ENCODE peak calls at places on chromosome 11, in four cellular contexts. K is HepG2, A is K562, U is GM12878. B is an unnamed sample.

GRCh38 chr11:69563946-69564780 is 76.8 kb upstream of the CCND1 start:
- DNase-seq in K (peak; percentile 22), A (no peak), U (no peak), B (no peak)

GRCh38 chr11:134592391-134592990 is 180.4 kb upstream of the B3GAT1 start:
- DNase-seq in K (peak; percentile 15), A (peak; percentile 40), U (no peak), B (peak; percentile 88)

GRCh38 chr11:131609317-131609716 is 238.9 kb downstream of the NTM start:
- DNase-seq in K (no peak), A (no peak), U (no peak), B (no peak)

GRCh38 chr11:111976614-111977140 is 39.5 kb downstream of the DIXDC1 start:
- DNase-seq in K (no peak), A (no peak), U (no peak), B (peak; percentile 78)

GRCh38 chr11:57387284-57388030 is 3.0 kb downstream of the PRG2 start:
- DNase-seq in K (no peak), A (no peak), U (no peak), B (no peak)

GRCh38 chr11:47052576-47052975 is 116.0 kb downstream of the CSTPP1 start:
- DNase-seq in K (no peak), A (no peak), U (no peak), B (no peak)

GRCh38 chr11:67698247-67698646 is 23.8 kb upstream of the ALDH3B2 start:
- DNase-seq in K (peak; percentile 49), A (peak; percentile 30), U (no peak), B (peak; percentile 54)

GRCh38 chr11:61855939-61856730 is 28.0 kb downstream of the FADS2 start:
- DNase-seq in K (no peak), A (no peak), U (no peak), B (no peak)

GRCh38 chr11:130648601-130649000 is 200.2 kb downstream of the ADAMTS15 start:
- DNase-seq in K (no peak), A (no peak), U (no peak), B (no peak)

GRCh38 chr11:62143727-62144126 is 19.9 kb downstream of the INCENP start:
- DNase-seq in K (no peak), A (no peak), U (no peak), B (no peak)

GRCh38 chr11:82315093-82315492 is 418.6 kb downstream of the FAM181B start:
- DNase-seq in K (peak; percentile 23), A (no peak), U (no peak), B (peak; percentile 81)

GRCh38 chr11:102610198-102610597 is 14.9 kb downstream of the MMP20 start:
- DNase-seq in K (no peak), A (no peak), U (no peak), B (no peak)

GRCh38 chr11:30560345-30561106 is 25.6 kb downstream of the MPPED2 start:
- DNase-seq in K (no peak), A (no peak), U (no peak), B (peak; percentile 78)

GRCh38 chr11:112294688-112295340 is 34.2 kb upstream of the PLET1 start:
- DNase-seq in K (no peak), A (no peak), U (no peak), B (no peak)

GRCh38 chr11:116691779-116692178 is 81.0 kb downstream of the BUD13 start:
- DNase-seq in K (peak; percentile 31), A (peak; percentile 84), U (no peak), B (peak; percentile 86)

GRCh38 chr11:104060820-104061219 is 24.4 kb downstream of the DDI1 start:
- DNase-seq in K (no peak), A (no peak), U (no peak), B (no peak)

GRCh38 chr11:100835854-100836253 is 148.8 kb downstream of the ARHGAP42 start:
- DNase-seq in K (no peak), A (no peak), U (no peak), B (no peak)

GRCh38 chr11:108732395-108732794 is 67.5 kb downstream of the DDX10 start:
- DNase-seq in K (no peak), A (no peak), U (no peak), B (peak; percentile 8)

GRCh38 chr11:2566223-2567025 is 121.6 kb downstream of the KCNQ1 start:
- DNase-seq in K (no peak), A (no peak), U (no peak), B (no peak)

GRCh38 chr11:2358754-2359444 is 18.2 kb upstream of the CD81 start:
- DNase-seq in K (no peak), A (no peak), U (no peak), B (no peak)

GRCh38 chr11:60864856-60865513 is 2.4 kb upstream of the ZP1 start:
- DNase-seq in K (no peak), A (no peak), U (no peak), B (no peak)

GRCh38 chr11:128931066-128931465 is 11.6 kb downstream of the TP53AIP1 start:
- DNase-seq in K (no peak), A (no peak), U (no peak), B (no peak)

GRCh38 chr11:100936781-100937180 is 192.8 kb downstream of the PGR start:
- DNase-seq in K (no peak), A (no peak), U (no peak), B (no peak)

GRCh38 chr11:71542856-71543743 is 5.1 kb upstream of the KRTAP5-9 start:
- DNase-seq in K (no peak), A (no peak), U (peak; percentile 17), B (no peak)

GRCh38 chr11:2132874-2133480 is 6.2 kb downstream of the IGF2 start:
- DNase-seq in K (no peak), A (no peak), U (no peak), B (no peak)

GRCh38 chr11:75959540-75959939 is 144.5 kb downstream of the UVRAG start:
- DNase-seq in K (no peak), A (no peak), U (no peak), B (no peak)

DNA sequence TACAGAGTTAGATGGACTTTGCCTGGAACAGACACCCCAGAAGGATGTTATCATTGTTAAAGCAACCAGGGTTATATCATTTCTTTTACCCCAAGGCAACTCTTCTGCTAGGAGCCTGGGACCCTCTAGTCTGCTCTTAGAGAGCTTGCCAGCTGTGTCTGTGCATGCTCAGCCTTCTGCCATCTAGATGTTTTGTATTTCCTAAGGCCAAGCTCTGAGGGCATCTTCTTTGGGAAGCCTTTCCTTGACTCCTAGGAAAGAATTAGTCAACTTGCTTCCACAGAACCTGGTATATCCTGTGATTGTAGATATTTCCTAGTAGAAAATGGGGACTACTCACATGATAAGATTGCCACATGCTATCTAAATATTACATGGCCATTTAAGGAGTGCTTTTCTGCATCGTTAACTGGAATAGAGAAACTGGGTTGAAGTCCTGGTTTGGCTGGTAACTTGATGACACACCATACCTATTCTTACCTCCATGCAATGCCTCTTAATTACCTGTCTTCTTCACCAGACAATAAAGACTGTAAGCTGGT is 87.6 kb downstream of the STIM1 start:
- DNase-seq in K (peak; percentile 38), A (no peak), U (no peak), B (no peak)
- TF ChIP-seq JUNB in K (no peak), A (no peak), U (no peak), B (no peak)

DNA sequence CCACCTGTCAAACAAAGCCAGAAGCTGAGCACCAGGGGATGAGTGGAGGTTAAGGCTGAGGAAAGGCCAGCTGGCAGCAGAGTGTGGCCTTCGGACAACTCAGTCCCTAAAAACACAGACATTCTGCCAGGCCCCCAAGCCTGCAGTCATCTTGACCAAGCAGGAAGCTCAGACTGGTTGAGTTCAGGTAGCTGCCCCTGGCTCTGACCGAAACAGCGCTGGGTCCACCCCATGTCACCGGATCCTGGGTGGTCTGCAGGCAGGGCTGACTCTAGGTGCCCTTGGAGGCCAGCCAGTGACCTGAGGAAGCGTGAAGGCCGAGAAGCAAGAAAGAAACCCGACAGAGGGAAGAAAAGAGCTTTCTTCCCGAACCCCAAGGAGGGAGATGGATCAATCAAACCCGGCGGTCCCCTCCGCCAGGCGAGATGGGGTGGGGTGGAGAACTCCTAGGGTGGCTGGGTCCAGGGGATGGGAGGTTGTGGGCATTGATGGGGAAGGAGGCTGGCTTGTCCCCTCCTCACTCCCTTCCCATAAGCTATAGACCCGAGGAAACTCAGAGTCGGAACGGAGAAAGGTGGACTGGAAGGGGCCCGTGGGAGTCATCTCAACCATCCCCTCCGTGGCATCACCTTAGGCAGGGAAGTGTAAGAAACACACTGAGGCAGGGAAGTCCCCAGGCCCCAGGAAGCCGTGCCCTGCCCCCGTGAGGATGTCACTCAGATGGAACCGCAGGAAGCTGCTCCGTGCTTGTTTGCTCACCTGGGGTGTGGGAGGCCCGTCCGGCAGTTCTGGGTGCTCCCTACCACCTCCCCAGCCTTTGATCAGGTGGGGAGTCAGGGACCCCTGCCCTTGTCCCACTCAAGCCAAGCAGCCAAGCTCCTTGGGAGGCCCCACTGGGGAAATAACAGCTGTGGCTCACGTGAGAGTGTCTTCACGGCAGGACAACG is 11.7 kb downstream of the CXCR5 start:
- DNase-seq in K (no peak), A (no peak), U (peak; percentile 47), B (peak; percentile 37)
- TF ChIP-seq CREB1 in K (no peak), A (no peak), U (peak; percentile 22), B (no peak)

GRCh38 chr11:117805048-117805447 is 8.0 kb upstream of the DSCAML1 start:
- DNase-seq in K (no peak), A (no peak), U (no peak), B (no peak)

GRCh38 chr11:117809236-117810055 is 12.4 kb upstream of the DSCAML1 start:
- DNase-seq in K (no peak), A (peak; percentile 76), U (no peak), B (peak; percentile 83)

GRCh38 chr11:117806906-117807305 is 9.9 kb upstream of the DSCAML1 start:
- DNase-seq in K (no peak), A (no peak), U (no peak), B (no peak)

GRCh38 chr11:117808768-117809167 is 11.8 kb upstream of the DSCAML1 start:
- DNase-seq in K (no peak), A (peak; percentile 56), U (no peak), B (no peak)

DNA sequence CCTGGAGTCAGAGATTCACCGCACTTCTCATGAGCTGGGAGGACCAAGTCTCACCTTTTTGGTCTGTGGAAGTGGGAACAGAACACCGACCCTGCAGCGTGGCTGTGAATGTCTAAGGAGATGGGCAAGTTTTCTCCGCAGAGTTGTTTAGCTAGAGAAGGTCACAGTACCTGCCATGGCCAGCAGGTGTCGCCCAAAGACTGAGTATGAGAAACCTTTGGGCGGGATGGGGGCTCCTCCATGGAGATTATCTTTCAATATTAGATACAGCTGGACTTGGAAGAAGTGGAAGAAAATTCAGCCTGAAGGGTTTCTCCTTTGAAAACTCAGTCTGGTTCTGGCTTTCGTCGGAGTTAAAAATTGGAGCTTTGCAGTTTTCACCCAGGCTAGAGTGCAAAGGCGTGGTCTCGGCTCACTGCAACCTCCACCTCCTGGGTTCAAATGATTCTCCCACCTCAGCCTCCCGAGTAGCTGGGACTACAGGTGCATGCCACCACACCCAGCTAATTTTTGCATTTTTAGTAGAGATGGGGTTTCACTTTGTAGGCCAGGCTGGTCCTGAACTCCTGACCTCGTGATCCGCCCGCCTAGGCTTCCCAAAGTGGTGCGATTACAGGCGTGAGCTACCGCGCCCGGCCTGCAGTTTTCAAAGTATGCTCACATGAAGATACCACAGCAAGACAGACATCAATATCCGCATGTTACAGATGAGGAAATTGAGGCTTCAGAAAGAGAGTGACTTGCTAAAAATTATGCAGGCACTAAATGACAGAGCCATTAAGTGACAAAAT is 10.7 kb upstream of the DSCAML1 start:
- DNase-seq in K (no peak), A (peak; percentile 82), U (no peak), B (peak; percentile 84)
- TF ChIP-seq JUNB in K (no peak), A (no peak), U (no peak), B (no peak)

DNA sequence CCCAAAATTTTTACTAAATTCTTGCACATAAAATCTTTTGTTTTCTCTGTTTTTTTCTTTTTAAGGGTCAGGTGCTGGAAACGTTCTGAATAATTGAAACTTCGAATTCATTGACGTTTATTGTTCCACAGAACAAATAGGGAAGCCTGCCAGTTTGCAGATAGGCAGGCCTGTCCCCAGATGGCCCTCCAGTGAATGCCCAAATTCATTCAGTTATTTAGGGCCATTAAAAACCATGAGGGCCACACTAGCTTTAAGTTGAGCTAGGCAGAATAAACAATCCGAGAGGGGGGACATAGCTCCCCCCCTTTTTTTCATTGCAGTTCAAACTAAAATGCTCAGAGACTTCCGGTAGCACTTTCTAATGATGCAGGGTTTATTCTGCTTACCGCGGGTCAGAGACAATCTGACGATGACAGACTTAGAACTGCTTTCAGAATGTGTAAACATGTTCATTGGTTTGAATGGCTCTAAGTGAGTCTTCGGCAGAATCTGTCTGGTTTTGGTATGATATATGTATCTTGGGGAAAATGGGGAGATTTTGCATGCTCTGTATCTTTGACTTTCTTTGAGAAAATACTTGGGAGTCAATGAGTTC is 72.0 kb downstream of the ZBTB16 start:
- DNase-seq in K (no peak), A (no peak), U (no peak), B (no peak)
- TF ChIP-seq CREB1 in K (no peak), A (no peak), U (no peak), B (no peak)

B was measured in GM23338.